ENCODE peak calls at places on chromosome 11, in seven cellular contexts. V is A549, U is K562, C is H1, E is HepG2, L is SK-N-SH, J is GM12878. R is an unnamed sample.

GRCh38 chr11:129373489-129373953 is 2.1 kb upstream of the BARX2 start:
- DNase-seq in V (no peak), U (no peak), C (no peak), E (no peak), L (no peak), J (no peak), R (no peak)

GRCh38 chr11:24046731-24047130 is 450.1 kb upstream of the LUZP2 start:
- DNase-seq in V (no peak), U (no peak), C (no peak), E (no peak), L (no peak), J (no peak), R (peak)

GRCh38 chr11:121687961-121688566 is 235.3 kb upstream of the SORL1-AS1 start:
- DNase-seq in V (no peak), U (no peak), C (no peak), E (no peak), L (no peak), J (no peak), R (peak)

GRCh38 chr11:33040127-33040861 is 922 bp downstream of the TCP11L1 start:
- DNase-seq in V (peak), U (no peak), C (no peak), E (no peak), L (peak), J (no peak), R (peak)

GRCh38 chr11:83819936-83820549 is 533.9 kb upstream of the CCDC90B start:
- DNase-seq in V (peak), U (peak), C (no peak), E (peak), L (peak), J (no peak), R (peak)

GRCh38 chr11:128575956-128576340 is 11.4 kb downstream of the ETS1 start:
- DNase-seq in V (no peak), U (no peak), C (no peak), E (no peak), L (no peak), J (no peak), R (peak)

GRCh38 chr11:125085301-125086081 is 22.4 kb downstream of the SLC37A2 start:
- DNase-seq in V (no peak), U (no peak), C (no peak), E (no peak), L (peak), J (no peak), R (no peak)

GRCh38 chr11:47324520-47324919 is 28.0 kb downstream of the MYBPC3 start:
- DNase-seq in V (no peak), U (no peak), C (no peak), E (no peak), L (no peak), J (no peak), R (no peak)

GRCh38 chr11:40328890-40329617 is 1130.4 kb downstream of the LRRC4C start:
- DNase-seq in V (peak), U (no peak), C (no peak), E (peak), L (peak), J (no peak), R (peak)

GRCh38 chr11:10858505-10859360 is 880 bp upstream of the ZBED5 start:
- DNase-seq in V (no peak), U (peak), C (peak), E (peak), L (peak), J (peak), R (peak)

GRCh38 chr11:103907548-103908455 is 128.6 kb upstream of the DDI1 start:
- DNase-seq in V (no peak), U (no peak), C (no peak), E (no peak), L (no peak), J (no peak), R (peak)

GRCh38 chr11:72491001-72491400 is 56.7 kb upstream of the CLPB start:
- DNase-seq in V (no peak), U (no peak), C (no peak), E (no peak), L (no peak), J (no peak), R (peak)

GRCh38 chr11:12110714-12111481 is 508 bp downstream of the MICAL2 start:
- DNase-seq in V (no peak), U (no peak), C (peak), E (no peak), L (peak), J (no peak), R (no peak)
- TF ChIP-seq USF2 in V (no peak), U (no peak), C (no peak), E (no peak), L (no peak), J (no peak), R (no peak)

GRCh38 chr11:102007567-102008437 is 39.4 kb upstream of the CFAP300 start:
- DNase-seq in V (peak), U (peak), C (no peak), E (peak), L (peak), J (peak), R (peak)
- TF ChIP-seq RAD21 in V (peak), U (peak), C (no peak), E (peak), L (peak), J (peak), R (peak)

GRCh38 chr11:91794146-91794545 is 430.5 kb upstream of the FAT3 start:
- DNase-seq in V (no peak), U (peak), C (no peak), E (no peak), L (no peak), J (no peak), R (no peak)

GRCh38 chr11:91795139-91795887 is 429.3 kb upstream of the FAT3 start:
- DNase-seq in V (no peak), U (no peak), C (no peak), E (no peak), L (no peak), J (no peak), R (no peak)

GRCh38 chr11:91790873-91791468 is 433.6 kb upstream of the FAT3 start:
- DNase-seq in V (no peak), U (no peak), C (no peak), E (no peak), L (no peak), J (no peak), R (no peak)

GRCh38 chr11:91790346-91790745 is 434.3 kb upstream of the FAT3 start:
- DNase-seq in V (no peak), U (no peak), C (no peak), E (no peak), L (peak), J (no peak), R (no peak)

DNA sequence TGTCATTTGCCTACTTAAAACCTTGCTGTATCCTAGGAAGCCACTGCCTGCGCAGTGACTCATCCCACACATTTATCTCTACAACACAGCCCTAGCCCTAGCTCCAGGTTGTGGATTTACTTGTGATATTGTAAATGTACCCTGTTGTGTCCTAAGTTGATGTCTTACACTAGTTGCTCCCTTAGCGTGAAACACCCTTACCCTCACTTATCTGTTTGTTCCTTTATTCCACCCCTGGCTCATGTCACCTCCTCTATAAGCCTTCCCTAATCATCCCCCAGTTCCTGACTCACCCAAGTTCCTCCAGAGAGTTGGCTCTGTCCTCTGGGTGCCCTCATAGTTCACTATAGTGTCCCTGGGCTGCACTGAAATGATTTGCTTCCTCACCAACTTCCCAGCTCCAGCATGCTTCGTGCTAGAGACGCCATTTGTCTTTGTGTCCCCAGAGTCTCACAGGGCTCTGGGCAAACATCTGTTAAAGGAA is 431.8 kb upstream of the FAT3 start:
- DNase-seq in V (peak), U (peak), C (no peak), E (no peak), L (no peak), J (no peak), R (no peak)
- TF ChIP-seq USF2 in V (no peak), U (no peak), C (no peak), E (no peak), L (no peak), J (no peak), R (no peak)

DNA sequence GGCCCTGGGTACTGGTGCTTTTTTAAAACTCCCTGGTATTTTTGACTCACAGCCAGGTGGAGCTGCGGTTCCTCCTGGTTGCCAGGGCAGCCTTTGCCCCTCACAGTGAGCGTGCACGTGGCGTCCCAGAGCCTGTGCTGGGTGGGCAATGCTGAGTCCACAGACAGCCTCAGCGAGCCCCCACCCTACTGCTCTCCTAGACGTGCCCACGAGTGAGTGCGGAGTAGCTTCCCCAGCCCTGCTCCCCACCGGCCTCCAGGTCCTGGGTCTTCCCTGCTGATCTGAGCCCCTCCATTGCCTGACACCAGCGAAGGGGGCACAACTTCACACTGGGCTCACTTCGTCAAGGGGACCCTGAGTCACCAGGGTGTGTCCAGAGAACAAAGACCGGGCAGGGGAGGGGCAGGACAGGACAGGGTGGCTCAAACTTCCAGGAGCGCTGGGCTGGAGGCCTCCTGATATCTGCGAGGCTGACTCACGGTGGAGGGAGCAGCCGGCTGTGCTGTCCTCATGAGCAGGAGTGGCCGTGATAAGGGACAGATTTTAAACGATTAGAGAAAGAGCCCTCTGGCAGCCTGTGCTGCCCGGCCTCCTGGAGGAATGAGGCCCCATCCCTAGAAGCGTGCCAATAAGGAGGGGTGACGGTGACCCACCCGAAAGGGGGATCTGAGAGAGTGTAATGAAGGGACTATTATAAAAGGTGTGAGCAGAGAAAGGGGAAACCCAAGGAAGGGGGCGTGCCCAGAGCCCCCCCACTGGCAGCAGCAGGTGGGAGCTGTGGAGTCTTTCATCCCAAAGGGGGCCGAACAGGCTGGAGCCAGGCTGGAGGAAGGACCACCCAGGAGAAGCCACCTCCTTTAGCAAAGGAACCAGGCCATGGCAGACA is 129.3 kb upstream of the FGF3 start:
- DNase-seq in V (peak), U (peak), C (peak), E (peak), L (peak), J (no peak), R (peak)
- TF ChIP-seq RAD21 in V (peak), U (no peak), C (peak), E (peak), L (no peak), J (no peak), R (peak)

GRCh38 chr11:69509381-69509780 is 27.9 kb downstream of the LINC01488 start:
- DNase-seq in V (no peak), U (no peak), C (no peak), E (no peak), L (no peak), J (no peak), R (no peak)
- TF ChIP-seq USF2 in V (no peak), U (no peak), C (no peak), E (no peak), L (no peak), J (no peak), R (no peak)

GRCh38 chr11:120272303-120272702 is 32.4 kb downstream of the POU2F3 start:
- DNase-seq in V (no peak), U (no peak), C (no peak), E (no peak), L (no peak), J (no peak), R (peak)
- TF ChIP-seq RAD21 in V (no peak), U (no peak), C (no peak), E (no peak), L (no peak), J (no peak), R (no peak)

GRCh38 chr11:126124284-126124683 is 61.6 kb upstream of the CDON start:
- DNase-seq in V (no peak), U (no peak), C (no peak), E (no peak), L (no peak), J (no peak), R (peak)

GRCh38 chr11:126123686-126124085 is 61.0 kb upstream of the CDON start:
- DNase-seq in V (no peak), U (no peak), C (no peak), E (no peak), L (no peak), J (no peak), R (no peak)

GRCh38 chr11:126129681-126130671 is 67.3 kb upstream of the CDON start:
- DNase-seq in V (no peak), U (no peak), C (no peak), E (no peak), L (no peak), J (no peak), R (peak)

GRCh38 chr11:126127284-126127845 is 64.7 kb upstream of the CDON start:
- DNase-seq in V (no peak), U (no peak), C (no peak), E (no peak), L (no peak), J (no peak), R (no peak)

GRCh38 chr11:126127898-126128297 is 65.2 kb upstream of the CDON start:
- DNase-seq in V (no peak), U (no peak), C (peak), E (no peak), L (no peak), J (no peak), R (no peak)
- TF ChIP-seq USF2 in V (no peak), U (no peak), C (no peak), E (no peak), L (no peak), J (no peak), R (no peak)

DNA sequence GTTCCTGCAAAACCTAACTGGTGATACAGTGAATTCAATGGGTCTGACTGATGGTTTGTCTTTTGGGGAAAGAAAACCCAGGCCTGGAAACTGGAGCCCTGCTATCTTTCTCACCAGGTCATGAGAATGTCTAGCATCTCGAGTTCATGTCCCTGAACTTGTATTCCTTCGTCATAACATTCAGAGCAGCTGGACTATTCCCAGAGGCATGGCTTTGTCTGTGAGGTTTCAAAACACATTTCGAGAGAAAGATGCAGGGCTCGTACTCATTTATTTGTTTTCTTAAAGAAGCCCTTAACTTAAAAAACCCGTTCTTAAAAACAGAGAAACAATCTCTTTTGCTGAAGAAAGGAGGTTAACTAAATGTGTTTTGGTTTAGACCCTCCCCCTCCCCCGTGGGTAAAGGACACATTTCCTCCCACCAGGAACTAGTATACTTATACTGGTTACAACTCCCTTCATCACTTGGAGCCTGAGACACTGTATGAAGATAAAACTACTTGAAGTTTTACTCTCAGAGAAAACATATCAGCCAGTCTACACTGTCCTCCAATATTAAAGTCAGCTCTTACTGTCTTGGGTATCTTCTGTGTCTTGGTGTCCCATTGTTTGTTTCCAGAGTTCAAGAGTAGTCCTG is 43.2 kb downstream of the ME3 start:
- DNase-seq in V (no peak), U (no peak), C (no peak), E (no peak), L (no peak), J (no peak), R (peak)
- TF ChIP-seq RAD21 in V (no peak), U (no peak), C (no peak), E (no peak), L (no peak), J (no peak), R (no peak)